ENCODE peak calls at places on chromosomes 6 and 20, in five cellular contexts. E, M, Z, K and S are unnamed samples.

GRCh38 chr6:107550241-107550840 is 60.4 kb downstream of the SOBP start:
- DNase-seq in E (peak), M (no peak), Z (no peak), K (no peak), S (no peak)

GRCh38 chr6:18763086-18763485 is 375.9 kb downstream of the RNF144B start:
- DNase-seq in E (no peak), M (no peak), Z (no peak), K (no peak), S (no peak)

GRCh38 chr20:53581444-53582311 is 12.0 kb downstream of the ZNF217 start:
- DNase-seq in E (no peak), M (no peak), Z (no peak), K (no peak), S (peak)

GRCh38 chr6:1789092-1789491 is 179.4 kb downstream of the FOXC1 start:
- DNase-seq in E (no peak), M (no peak), Z (no peak), K (no peak), S (no peak)

GRCh38 chr6:150323205-150323604 is 45.6 kb upstream of the IYD start:
- DNase-seq in E (no peak), M (no peak), Z (no peak), K (no peak), S (no peak)

GRCh38 chr6:14084388-14084787 is 33.2 kb upstream of the CD83 start:
- DNase-seq in E (no peak), M (no peak), Z (no peak), K (no peak), S (no peak)

GRCh38 chr6:3306848-3307247 is 48.1 kb downstream of the PSMG4 start:
- DNase-seq in E (no peak), M (no peak), Z (no peak), K (no peak), S (no peak)

GRCh38 chr20:50798650-50799049 is 3.8 kb downstream of the BCAS4 start:
- DNase-seq in E (no peak), M (no peak), Z (no peak), K (no peak), S (no peak)

GRCh38 chr6:141963543-141964295 is 169.0 kb upstream of the GJE1 start:
- DNase-seq in E (no peak), M (no peak), Z (no peak), K (no peak), S (no peak)

GRCh38 chr6:109397020-109397419 is 14.8 kb upstream of the CD164 start:
- DNase-seq in E (no peak), M (no peak), Z (peak), K (no peak), S (no peak)

GRCh38 chr20:63009044-63009961 is 2.5 kb upstream of the BHLHE23 start:
- DNase-seq in E (peak), M (peak), Z (peak), K (peak), S (peak)

GRCh38 chr20:16712541-16712947 is 17.3 kb upstream of the SNRPB2 start:
- DNase-seq in E (no peak), M (no peak), Z (no peak), K (no peak), S (no peak)

GRCh38 chr6:161673026-161673425 is 399.2 kb upstream of the AGPAT4 start:
- DNase-seq in E (no peak), M (no peak), Z (no peak), K (no peak), S (no peak)

GRCh38 chr6:169778646-169779045 is 27.2 kb downstream of the ERMARD start:
- DNase-seq in E (no peak), M (no peak), Z (no peak), K (no peak), S (no peak)

GRCh38 chr6:132684267-132684666 is 25.3 kb upstream of the TAAR1 start:
- DNase-seq in E (no peak), M (no peak), Z (no peak), K (no peak), S (no peak)

GRCh38 chr20:54320148-54320607 is 112.3 kb downstream of the PFDN4 start:
- DNase-seq in E (no peak), M (no peak), Z (peak), K (no peak), S (no peak)

GRCh38 chr20:50041238-50041915 is 58.6 kb downstream of the SNAI1 start:
- DNase-seq in E (no peak), M (no peak), Z (no peak), K (no peak), S (peak)

GRCh38 chr6:122678841-122679240 is 68.6 kb downstream of the PKIB start:
- DNase-seq in E (no peak), M (no peak), Z (no peak), K (no peak), S (no peak)

GRCh38 chr6:74991573-74992332 is 214.1 kb downstream of the COL12A1 start:
- DNase-seq in E (no peak), M (no peak), Z (no peak), K (no peak), S (no peak)

GRCh38 chr6:56655250-56655649 is 12.6 kb upstream of the DST start:
- DNase-seq in E (no peak), M (no peak), Z (no peak), K (no peak), S (no peak)

GRCh38 chr6:163985710-163986109 is 571.2 kb downstream of the QKI start:
- DNase-seq in E (no peak), M (no peak), Z (no peak), K (no peak), S (no peak)

GRCh38 chr20:50292324-50293243 is 102.0 kb downstream of the CEBPB start:
- DNase-seq in E (no peak), M (peak), Z (peak), K (peak), S (peak)

GRCh38 chr6:169902604-169903003 is 151.2 kb downstream of the ERMARD start:
- DNase-seq in E (no peak), M (no peak), Z (no peak), K (no peak), S (no peak)

GRCh38 chr20:10427060-10427692 is 6.8 kb downstream of the MKKS start:
- DNase-seq in E (no peak), M (peak), Z (peak), K (no peak), S (peak)

GRCh38 chr6:124822118-124822746 is 140.0 kb upstream of the RNF217 start:
- DNase-seq in E (no peak), M (no peak), Z (no peak), K (no peak), S (no peak)

GRCh38 chr20:25623225-25623735 is 534 bp downstream of the NANP start:
- DNase-seq in E (peak), M (peak), Z (peak), K (no peak), S (peak)

GRCh38 chr6:111804627-111805235 is 68.5 kb downstream of the FYN start:
- DNase-seq in E (peak), M (no peak), Z (no peak), K (no peak), S (no peak)

GRCh38 chr6:46290435-46290834 is 119.7 kb upstream of the ENPP5 start:
- DNase-seq in E (no peak), M (no peak), Z (no peak), K (no peak), S (no peak)

GRCh38 chr6:42163941-42164340 is 9.2 kb upstream of the GUCA1A start:
- DNase-seq in E (no peak), M (no peak), Z (no peak), K (no peak), S (no peak)

GRCh38 chr6:82554706-82555105 is 191.1 kb downstream of the TPBG start:
- DNase-seq in E (no peak), M (no peak), Z (no peak), K (no peak), S (no peak)

GRCh38 chr6:128655978-128656498 is 135.6 kb upstream of the PTPRK start:
- DNase-seq in E (peak), M (no peak), Z (peak), K (no peak), S (no peak)

GRCh38 chr6:147248859-147249258 is 44.6 kb downstream of the STXBP5 start:
- DNase-seq in E (no peak), M (no peak), Z (no peak), K (no peak), S (no peak)
- TF ChIP-seq CTCF in E (no peak), M (no peak), Z (no peak), K (no peak), S (no peak)

GRCh38 chr6:40552926-40553325 is 34.2 kb downstream of the LRFN2 start:
- DNase-seq in E (no peak), M (no peak), Z (no peak), K (no peak), S (no peak)

GRCh38 chr6:40555092-40555491 is 32.1 kb downstream of the LRFN2 start:
- DNase-seq in E (no peak), M (no peak), Z (no peak), K (no peak), S (no peak)

GRCh38 chr6:40550096-40550731 is 37.0 kb downstream of the LRFN2 start:
- DNase-seq in E (no peak), M (no peak), Z (peak), K (no peak), S (no peak)

GRCh38 chr6:40556023-40556422 is 31.1 kb downstream of the LRFN2 start:
- DNase-seq in E (no peak), M (no peak), Z (no peak), K (no peak), S (no peak)

GRCh38 chr6:40551966-40552365 is 35.2 kb downstream of the LRFN2 start:
- DNase-seq in E (no peak), M (no peak), Z (no peak), K (no peak), S (no peak)
- TF ChIP-seq EP300 in E (no peak), M (no peak), Z (no peak), K (no peak), S (no peak)

GRCh38 chr6:158629376-158630221 is 14.9 kb downstream of the DYNLT1 start:
- DNase-seq in E (no peak), M (no peak), Z (no peak), K (no peak), S (peak)
- TF ChIP-seq CTCF in E (peak), M (no peak), Z (no peak), K (no peak), S (no peak)

GRCh38 chr20:57231951-57232428 is 34.5 kb downstream of the BMP7 start:
- DNase-seq in E (no peak), M (no peak), Z (no peak), K (no peak), S (no peak)
- TF ChIP-seq EP300 in E (no peak), M (no peak), Z (no peak), K (no peak), S (no peak)

GRCh38 chr20:14334306-14334930 is 3.0 kb downstream of the FLRT3 start:
- DNase-seq in E (no peak), M (peak), Z (peak), K (no peak), S (peak)
- TF ChIP-seq CTCF in E (peak), M (peak), Z (peak), K (peak), S (no peak)